ENCODE peak calls at places on chromosomes 3 and 15, in nine cellular contexts. V is left cardiac atrium; G is A549; H is EL; L is adipocyte; F is DMS 273 treated with DMSO at 0.1 percent for 48 hours; W is activated CD4-positive, alpha-beta T cell treated with anti-CD3 and anti-CD28 coated beads, Interleukin-2, amount 10 ng/mL, durations not matched to agents 7 days and 5 days; U is stimulated activated CD8-positive, alpha-beta memory T cell treated with anti-CD3 and anti-CD28 coated beads, Interleukin-2, amount 100 ng/mL, for 48 hours; Q is endodermal cell. D is an unnamed sample.

GRCh38 chr3:58524326-58524888 is 12.6 kb downstream of the ACOX2 start:
- DNase-seq in Q (no peak), W (no peak), L (no peak), V (no peak), H (no peak), U (no peak), F (no peak), G (no peak), D (no peak)

GRCh38 chr15:43436395-43436794 is 56.6 kb downstream of the TP53BP1 start:
- DNase-seq in L (no peak), W (no peak), G (no peak), H (no peak), U (no peak), V (no peak), F (no peak), Q (no peak), D (no peak)

GRCh38 chr15:71231678-71232224 is 116.5 kb downstream of the THSD4 start:
- DNase-seq in G (no peak), U (no peak), V (no peak), F (no peak), L (no peak), W (no peak), H (no peak), Q (no peak), D (no peak)

GRCh38 chr3:138974467-138974866 is 27.4 kb downstream of the FOXL2NB start:
- DNase-seq in V (no peak), Q (no peak), G (no peak), U (no peak), H (peak; percentile 61), F (no peak), W (no peak), L (no peak), D (no peak)

GRCh38 chr3:168077091-168077490 is 18.6 kb downstream of the GOLIM4 start:
- DNase-seq in W (no peak), F (no peak), H (peak; percentile 64), U (no peak), G (no peak), V (no peak), Q (no peak), L (no peak), D (no peak)

GRCh38 chr3:197501496-197501878 is 54.3 kb downstream of the BDH1 start:
- DNase-seq in G (no peak), Q (no peak), F (peak; percentile 35), V (no peak), W (no peak), H (peak; percentile 45), U (no peak), L (no peak), D (peak; percentile 73)

GRCh38 chr15:72249138-72249825 is 18.3 kb upstream of the PKM start:
- DNase-seq in Q (no peak), F (no peak), U (no peak), H (no peak), W (no peak), G (no peak), V (no peak), L (no peak), D (no peak)

GRCh38 chr3:49523756-49524747 is 30.2 kb upstream of the BSN start:
- DNase-seq in G (no peak), W (no peak), U (no peak), L (no peak), V (no peak), H (no peak), Q (no peak), F (no peak), D (no peak)

GRCh38 chr3:175199961-175200360 is 340.8 kb downstream of the NAALADL2 start:
- DNase-seq in H (peak; percentile 37), V (no peak), F (no peak), L (peak; percentile 73), U (no peak), W (no peak), G (no peak), Q (no peak), D (no peak)

GRCh38 chr15:76337739-76338554 is 1.4 kb downstream of the ISL2 start:
- DNase-seq in U (no peak), V (no peak), Q (peak; percentile 85), F (no peak), H (peak; percentile 41), L (no peak), W (no peak), G (no peak), D (peak; percentile 63)

GRCh38 chr3:116939091-116939490 is 229.5 kb downstream of the TUSC7 start:
- DNase-seq in Q (peak; percentile 47), V (no peak), L (no peak), U (no peak), F (no peak), G (no peak), W (no peak), H (peak; percentile 62), D (peak; percentile 84)

GRCh38 chr3:171309906-171310359 is 150.3 kb downstream of the TNIK start:
- DNase-seq in Q (no peak), V (no peak), W (no peak), U (no peak), G (no peak), H (peak; percentile 75), L (peak; percentile 72), F (peak; percentile 70), D (peak; percentile 36)

GRCh38 chr3:43105597-43106292 is at the start of gene POMGNT2:
- DNase-seq in V (peak; percentile 94), F (peak; percentile 59), H (peak; percentile 83), L (peak; percentile 94), W (peak; percentile 87), G (peak; percentile 85), U (peak; percentile 77), Q (peak; percentile 97), D (peak; percentile 92)

GRCh38 chr15:31336943-31337295 is 10.3 kb downstream of the KLF13 start:
- DNase-seq in F (no peak), H (no peak), L (no peak), V (no peak), U (no peak), Q (no peak), G (no peak), W (no peak), D (no peak)

GRCh38 chr15:68608206-68608843 is 29.5 kb downstream of the CORO2B start:
- DNase-seq in G (no peak), H (no peak), Q (no peak), V (peak; percentile 88), L (no peak), U (no peak), F (no peak), W (no peak), D (peak; percentile 44)

GRCh38 chr3:138426211-138426610 is 8.2 kb upstream of the ESYT3 start:
- DNase-seq in W (no peak), Q (peak; percentile 43), F (no peak), L (peak; percentile 74), U (no peak), G (no peak), H (peak; percentile 32), V (no peak), D (no peak)

GRCh38 chr3:179768080-179768479 is 115.2 kb downstream of the USP13 start:
- DNase-seq in W (no peak), G (peak; percentile 14), U (no peak), V (no peak), Q (peak; percentile 82), H (peak; percentile 74), L (peak; percentile 85), F (no peak), D (peak; percentile 80)

GRCh38 chr3:24454862-24455261 is 39.8 kb downstream of the THRB start:
- DNase-seq in W (no peak), G (no peak), V (no peak), U (no peak), Q (no peak), L (no peak), H (no peak), F (no peak), D (no peak)

GRCh38 chr3:49553690-49554634 is at the start of gene BSN:
- DNase-seq in W (peak; percentile 85), U (peak; percentile 87), H (peak; percentile 88), V (peak; percentile 93), Q (peak; percentile 97), G (peak; percentile 82), L (peak; percentile 96), F (peak; percentile 25), D (peak; percentile 93)

GRCh38 chr3:126261037-126261436 is 80.7 kb upstream of the ALDH1L1 start:
- DNase-seq in F (no peak), U (no peak), H (peak; percentile 74), L (peak; percentile 89), Q (peak; percentile 65), G (no peak), V (peak; percentile 72), W (no peak), D (peak; percentile 79)

GRCh38 chr3:64344721-64345207 is 119.5 kb upstream of the PRICKLE2 start:
- DNase-seq in F (no peak), Q (peak; percentile 92), U (no peak), H (peak; percentile 70), L (peak; percentile 57), W (no peak), V (no peak), G (peak; percentile 13), D (peak; percentile 97)

GRCh38 chr3:15241341-15241740 is 35.3 kb downstream of the CAPN7 start:
- DNase-seq in L (peak; percentile 19), G (peak; percentile 28), F (no peak), H (peak; percentile 20), Q (peak; percentile 74), V (no peak), U (peak; percentile 34), W (peak; percentile 60), D (peak; percentile 30)

GRCh38 chr15:58060575-58060974 is 4.9 kb downstream of the ALDH1A2 start:
- DNase-seq in H (no peak), L (no peak), G (no peak), U (no peak), F (no peak), W (no peak), V (no peak), Q (no peak), D (no peak)

GRCh38 chr3:140251678-140252077 is 316.7 kb downstream of the CLSTN2 start:
- DNase-seq in V (no peak), G (no peak), U (no peak), W (no peak), L (no peak), Q (no peak), F (no peak), H (no peak), D (peak; percentile 23)

GRCh38 chr15:70582143-70582945 is 181.0 kb downstream of the UACA start:
- DNase-seq in W (no peak), U (no peak), Q (peak; percentile 35), L (peak; percentile 65), H (peak; percentile 37), V (no peak), G (no peak), F (no peak), D (no peak)

GRCh38 chr15:72345280-72345679 is 25.3 kb upstream of the CELF6 start:
- DNase-seq in W (no peak), F (no peak), V (no peak), U (no peak), L (no peak), G (no peak), H (no peak), Q (no peak), D (no peak)

GRCh38 chr3:61924065-61924740 is 362.8 kb downstream of the PTPRG start:
- DNase-seq in U (no peak), Q (no peak), F (no peak), V (peak; percentile 71), G (no peak), H (no peak), L (no peak), W (no peak), D (no peak)

GRCh38 chr3:193826126-193826795 is 233.3 kb downstream of the OPA1 start:
- DNase-seq in L (peak; percentile 36), U (no peak), H (peak; percentile 39), F (no peak), W (no peak), Q (peak; percentile 60), V (no peak), G (no peak), D (peak; percentile 67)

GRCh38 chr3:132783152-132783551 is 60.9 kb upstream of the NPHP3 start:
- DNase-seq in U (no peak), W (no peak), Q (no peak), G (no peak), F (no peak), H (peak; percentile 86), V (no peak), L (peak; percentile 27), D (peak; percentile 76)

GRCh38 chr3:157406376-157406775 is 30.3 kb upstream of the PTX3 start:
- DNase-seq in L (no peak), H (no peak), U (no peak), W (no peak), V (no peak), Q (no peak), G (no peak), F (no peak), D (no peak)

GRCh38 chr3:39407259-39407629 is 724 bp downstream of the RPSA start:
- DNase-seq in L (peak; percentile 46), F (no peak), Q (no peak), H (no peak), U (no peak), G (no peak), V (no peak), W (no peak), D (no peak)